ENCODE peak calls at places on chromosomes 13 and 19, in seven cellular contexts. P, B, G, D, I, Z and K are unnamed samples.

GRCh38 chr13:39451860-39452301 is 151.1 kb downstream of the LHFPL6 start:
- DNase-seq in P (no peak), B (peak; percentile 30), G (no peak), D (peak; percentile 68), I (no peak), Z (no peak), K (no peak)

GRCh38 chr13:100517706-100518105 is 70.9 kb downstream of the GGACT start:
- DNase-seq in P (no peak), B (no peak), G (no peak), D (no peak), I (no peak), Z (no peak), K (no peak)

GRCh38 chr19:53333071-53333465 is 481 bp upstream of the ZNF845 start:
- DNase-seq in P (no peak), B (no peak), G (peak; percentile 85), D (no peak), I (no peak), Z (peak; percentile 91), K (peak; percentile 84)

GRCh38 chr13:59607780-59608233 is 555.9 kb downstream of the DIAPH3 start:
- DNase-seq in P (no peak), B (no peak), G (peak; percentile 78), D (no peak), I (no peak), Z (peak; percentile 27), K (no peak)

GRCh38 chr19:52188822-52189744 is 769 bp upstream of the PPP2R1A start:
- DNase-seq in P (no peak), B (no peak), G (no peak), D (no peak), I (peak; percentile 25), Z (peak; percentile 38), K (no peak)

GRCh38 chr13:104024416-104025170 is 958.4 kb upstream of the SLC10A2 start:
- DNase-seq in P (no peak), B (peak; percentile 40), G (no peak), D (peak; percentile 87), I (no peak), Z (no peak), K (no peak)

GRCh38 chr13:85503797-85504196 is 295.4 kb downstream of the SLITRK6 start:
- DNase-seq in P (no peak), B (peak; percentile 65), G (no peak), D (no peak), I (no peak), Z (no peak), K (no peak)

GRCh38 chr13:56700324-56700723 is 440.4 kb upstream of the PRR20A start:
- DNase-seq in P (no peak), B (no peak), G (no peak), D (peak; percentile 1), I (no peak), Z (peak; percentile 48), K (no peak)

GRCh38 chr19:23420824-23421223 is 25.6 kb upstream of the ZNF91 start:
- DNase-seq in P (no peak), B (no peak), G (peak; percentile 33), D (no peak), I (no peak), Z (no peak), K (no peak)
- H3K4ac ChIP-seq in P (no peak overlapping the region), B (no peak overlapping the region), G (no peak overlapping the region), D (no peak overlapping the region), I (no peak overlapping the region), Z (no peak overlapping the region), K (no peak overlapping the region)

DNA sequence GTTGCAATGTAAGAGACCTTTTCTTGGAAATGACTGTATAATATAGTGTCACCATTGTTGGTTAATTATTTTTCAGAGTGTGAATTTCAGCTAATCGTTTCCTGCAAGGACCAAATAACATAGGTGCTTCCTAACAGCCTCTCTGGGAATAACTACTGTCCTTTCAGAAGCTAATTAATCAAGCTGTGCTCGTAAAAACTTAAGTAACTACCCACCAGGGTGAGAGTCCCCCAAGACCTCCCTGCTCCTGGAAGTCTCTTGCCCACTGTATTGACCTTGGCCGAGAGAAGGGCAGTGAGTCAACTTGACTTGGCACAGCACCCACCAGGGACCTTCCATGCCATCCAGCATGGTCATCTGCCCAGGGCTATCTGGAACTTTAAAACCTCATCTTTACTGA is 50.3 kb downstream of the UQCRFS1 start:
- DNase-seq in P (no peak), B (no peak), G (no peak), D (no peak), I (no peak), Z (no peak), K (no peak)
- H2BK120ac ChIP-seq in P (no peak overlapping the region), B (no peak overlapping the region), G (no peak overlapping the region), D (no peak overlapping the region), I (no peak overlapping the region), Z (no peak overlapping the region), K (no peak overlapping the region)

GRCh38 chr13:108214511-108215383 is 589 bp downstream of the LIG4 start:
- DNase-seq in P (no peak), B (no peak), G (peak; percentile 83), D (peak; percentile 18), I (no peak), Z (no peak), K (peak; percentile 50)
- H3K79me1 ChIP-seq in P (peaks cover 3% of the 10 kb centered on the region), B (peaks cover 41% of the 10 kb centered on the region), G (peaks cover 2% of the 10 kb centered on the region), D (peaks cover 14% of the 10 kb centered on the region), I (no peaks in the 10 kb centered on the region), Z (peaks cover 9% of the 10 kb centered on the region), K (no peaks in the 10 kb centered on the region)

GRCh38 chr13:80189889-80190597 is 150.9 kb downstream of the SPRY2 start:
- DNase-seq in P (no peak), B (no peak), G (no peak), D (no peak), I (no peak), Z (no peak), K (no peak)
- H3K4ac ChIP-seq in P (no peak overlapping the region), B (no peak overlapping the region), G (no peak overlapping the region), D (no peak overlapping the region), I (no peak overlapping the region), Z (no peak overlapping the region), K (no peak overlapping the region)

GRCh38 chr19:19550454-19550842 is 12.4 kb downstream of the CILP2 start:
- DNase-seq in P (no peak), B (peak; percentile 52), G (peak; percentile 34), D (no peak), I (no peak), Z (no peak), K (no peak)
- H2BK120ac ChIP-seq in P (peak overlapping the region; percentile 4), B (no peak overlapping the region), G (no peak overlapping the region), D (no peak overlapping the region), I (no peak overlapping the region), Z (no peak overlapping the region), K (no peak overlapping the region)

GRCh38 chr13:26881154-26881553 is 120.6 kb upstream of the GPR12 start:
- DNase-seq in P (no peak), B (peak; percentile 47), G (no peak), D (no peak), I (no peak), Z (peak; percentile 2), K (no peak)
- H3K79me1 ChIP-seq in P (no peaks in the 10 kb centered on the region), B (no peaks in the 10 kb centered on the region), G (no peaks in the 10 kb centered on the region), D (no peaks in the 10 kb centered on the region), I (no peaks in the 10 kb centered on the region), Z (no peaks in the 10 kb centered on the region), K (no peaks in the 10 kb centered on the region)

DNA sequence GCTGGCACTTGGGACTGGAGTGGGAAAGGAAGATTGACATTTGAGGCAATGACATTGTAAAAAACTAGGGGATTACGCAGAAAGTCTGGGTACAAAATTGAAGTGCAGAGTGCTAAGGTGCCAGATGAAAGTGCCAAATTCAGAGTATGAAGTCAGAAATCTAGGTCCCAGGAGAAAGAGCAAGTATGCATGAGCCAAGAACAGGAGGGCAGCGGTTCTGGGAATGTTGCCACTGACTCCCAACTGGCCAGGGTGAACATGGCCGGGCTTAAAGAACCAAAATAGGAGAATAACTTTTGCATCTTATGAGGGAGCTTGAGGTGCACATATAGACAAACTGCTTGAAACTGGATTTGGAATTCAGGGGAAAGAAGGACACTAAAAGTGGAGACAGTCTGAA is 495.8 kb upstream of the KLF12 start:
- DNase-seq in P (no peak), B (no peak), G (no peak), D (no peak), I (no peak), Z (no peak), K (no peak)
- H3K4ac ChIP-seq in P (no peak overlapping the region), B (no peak overlapping the region), G (no peak overlapping the region), D (no peak overlapping the region), I (no peak overlapping the region), Z (no peak overlapping the region), K (no peak overlapping the region)

GRCh38 chr19:1333789-1334188 is 48.1 kb downstream of the EFNA2 start:
- DNase-seq in P (no peak), B (no peak), G (no peak), D (no peak), I (no peak), Z (no peak), K (no peak)
- H2BK120ac ChIP-seq in P (no peak overlapping the region), B (no peak overlapping the region), G (no peak overlapping the region), D (no peak overlapping the region), I (no peak overlapping the region), Z (no peak overlapping the region), K (no peak overlapping the region)